ENCODE peak calls at places on chromosome 20, in eight cellular contexts. P is DND-41; I is OCI-LY7; U is RWPE2; L is CD8-positive, alpha-beta T cell; E is right lobe of liver; V is lower lobe of right lung; A is Caco-2. M is an unnamed sample.

GRCh38 chr20:22333885-22334545 is 250.4 kb downstream of the FOXA2 start:
- DNase-seq in P (peak; percentile 72), I (peak; percentile 66), U (no peak), L (no peak), E (no peak), V (peak; percentile 54), A (peak; percentile 78), M (no peak)

GRCh38 chr20:31664696-31665354 is 27.1 kb downstream of the COX4I2 start:
- DNase-seq in P (no peak), I (no peak), U (peak; percentile 71), L (no peak), E (peak; percentile 66), V (no peak), A (no peak), M (no peak)

GRCh38 chr20:13922241-13922640 is 68.2 kb downstream of the SEL1L2 start:
- DNase-seq in P (no peak), I (no peak), U (no peak), L (no peak), E (no peak), V (no peak), A (no peak), M (no peak)

GRCh38 chr20:8431538-8432434 is 299.7 kb downstream of the PLCB1 start:
- DNase-seq in P (no peak), I (no peak), U (no peak), L (no peak), E (peak; percentile 51), V (no peak), A (no peak), M (no peak)

GRCh38 chr20:16175322-16175721 is 397.9 kb downstream of the KIF16B start:
- DNase-seq in P (no peak), I (no peak), U (no peak), L (no peak), E (no peak), V (no peak), A (no peak), M (no peak)

GRCh38 chr20:47274449-47275108 is 81.9 kb downstream of the ZMYND8 start:
- DNase-seq in P (no peak), I (no peak), U (no peak), L (no peak), E (no peak), V (no peak), A (no peak), M (no peak)

GRCh38 chr20:46811328-46812084 is 83.1 kb upstream of the EYA2 start:
- DNase-seq in P (no peak), I (no peak), U (no peak), L (no peak), E (no peak), V (no peak), A (no peak), M (no peak)

GRCh38 chr20:3423126-3423525 is 15.7 kb upstream of the DNAAF9 start:
- DNase-seq in P (no peak), I (no peak), U (no peak), L (no peak), E (no peak), V (no peak), A (no peak), M (no peak)

GRCh38 chr20:63378626-63379025 is 17.5 kb upstream of the CHRNA4 start:
- DNase-seq in P (peak; percentile 21), I (no peak), U (no peak), L (no peak), E (no peak), V (no peak), A (peak; percentile 61), M (no peak)

GRCh38 chr20:18057994-18058349 is 256 bp upstream of the OVOL2 start:
- DNase-seq in P (no peak), I (no peak), U (no peak), L (no peak), E (no peak), V (peak; percentile 54), A (no peak), M (no peak)

GRCh38 chr20:17910828-17911294 is 57.7 kb downstream of the SNX5 start:
- DNase-seq in P (no peak), I (no peak), U (no peak), L (no peak), E (no peak), V (no peak), A (no peak), M (no peak)

GRCh38 chr20:60254901-60255411 is 296.7 kb downstream of the CDH26 start:
- DNase-seq in P (no peak), I (no peak), U (peak; percentile 87), L (no peak), E (no peak), V (no peak), A (no peak), M (no peak)

GRCh38 chr20:45944151-45944964 is 9.9 kb downstream of the PCIF1 start:
- DNase-seq in P (no peak), I (no peak), U (no peak), L (no peak), E (no peak), V (no peak), A (no peak), M (no peak)

DNA sequence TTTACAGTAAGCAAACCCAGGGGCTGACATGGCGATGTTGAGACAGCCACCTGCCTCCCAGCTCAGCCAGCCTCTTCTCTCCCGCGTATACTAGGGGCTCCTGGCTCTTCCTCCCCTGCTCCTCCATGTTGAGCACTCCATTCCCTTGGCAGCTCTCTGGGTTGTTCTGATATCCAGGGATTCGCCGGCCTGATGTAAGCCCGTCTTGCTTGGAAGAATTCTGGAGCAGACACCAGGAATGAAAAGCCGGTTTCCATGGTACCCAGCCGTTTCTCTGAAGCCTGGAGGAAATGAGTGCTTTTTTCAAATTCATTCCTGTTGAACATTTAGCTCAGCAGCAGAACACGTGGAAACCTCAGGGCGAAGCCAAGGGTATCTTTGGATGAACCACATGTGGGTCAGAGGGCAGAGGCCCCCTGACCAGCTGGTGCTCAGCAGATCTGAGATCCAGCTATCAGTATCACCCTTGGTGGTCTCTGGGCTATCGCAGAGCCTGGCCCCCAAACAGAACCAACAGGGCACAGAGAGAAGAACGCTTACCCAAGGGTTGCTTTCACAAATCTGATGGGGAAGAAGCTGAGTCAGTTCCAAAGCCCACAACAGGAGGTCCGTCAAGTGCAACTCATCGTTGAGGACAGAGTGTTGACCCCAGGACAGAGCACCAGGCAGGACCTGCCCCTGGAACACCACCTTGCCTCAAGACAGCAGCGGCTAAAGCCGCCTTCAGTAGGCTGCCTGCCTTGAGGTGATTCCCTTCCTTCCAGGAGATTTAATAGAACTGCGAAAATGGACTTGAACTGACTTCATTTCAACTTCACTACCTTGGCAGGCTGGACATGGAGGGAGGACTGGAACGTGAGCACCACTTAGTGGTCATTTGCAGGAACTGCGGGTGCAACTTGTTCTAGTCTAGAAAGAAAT is 96.1 kb upstream of the RIN2 start:
- DNase-seq in P (peak; percentile 62), I (peak; percentile 63), U (no peak), L (no peak), E (no peak), V (peak; percentile 51), A (peak; percentile 72), M (peak; percentile 19)
- TF ChIP-seq CTCF in P (peak; percentile 99), I (peak; percentile 95), U (peak; percentile 99), L (peak; percentile 92), E (peak; percentile 97), V (peak; percentile 96), A (peak; percentile 94), M (peak; percentile 98)

DNA sequence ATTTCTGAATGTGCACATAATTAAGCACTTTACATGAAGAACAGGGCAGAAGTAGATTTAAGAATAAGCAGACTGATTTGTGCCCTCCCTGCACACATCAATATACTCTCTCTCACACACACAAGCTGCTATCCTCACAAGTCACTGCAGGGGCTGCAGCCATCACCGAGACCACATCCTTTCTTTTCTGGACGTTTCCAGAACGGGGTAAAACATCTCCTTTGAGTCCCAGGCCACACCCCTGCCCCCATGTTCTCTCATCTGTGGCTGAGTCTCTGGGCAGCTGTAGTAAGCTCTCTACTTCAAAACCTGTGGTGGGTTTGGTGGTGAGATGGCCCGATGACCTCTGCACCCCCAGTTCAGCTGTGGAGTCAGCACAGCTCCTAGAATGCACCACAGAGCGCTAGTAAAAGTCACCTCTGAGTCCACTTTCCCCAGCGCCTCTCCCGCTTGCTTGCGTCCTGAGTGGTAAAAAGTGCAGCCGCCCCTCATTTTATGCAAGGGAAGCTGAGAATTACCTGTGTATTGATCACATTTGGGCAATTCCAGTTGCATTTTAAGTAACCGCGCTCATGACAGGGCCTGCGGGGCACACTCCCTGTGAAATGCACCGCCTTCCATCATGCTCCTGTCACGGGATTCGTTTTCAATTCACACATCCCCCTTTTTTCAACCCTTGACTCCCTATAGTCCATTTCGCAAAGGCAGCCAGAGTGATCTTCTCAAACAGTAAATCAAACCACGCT is 115.5 kb downstream of the NFATC2 start:
- DNase-seq in P (no peak), I (peak; percentile 42), U (no peak), L (no peak), E (no peak), V (no peak), A (no peak), M (no peak)
- H3K4me1 ChIP-seq in P (no peaks in the 10 kb centered on the region), I (peaks cover 38% of the 10 kb centered on the region), U (no peaks in the 10 kb centered on the region), L (peaks cover 32% of the 10 kb centered on the region), E (peaks cover 36% of the 10 kb centered on the region), V (peaks cover 18% of the 10 kb centered on the region), A (peaks cover 46% of the 10 kb centered on the region), M (peaks cover 11% of the 10 kb centered on the region)

GRCh38 chr20:38151455-38151854 is 13.6 kb downstream of the TGM2 start:
- DNase-seq in P (no peak), I (no peak), U (no peak), L (no peak), E (peak; percentile 16), V (peak; percentile 1), A (no peak), M (no peak)
- H3K36me3 ChIP-seq in P (no peaks in the 10 kb centered on the region), I (no peaks in the 10 kb centered on the region), U (peaks cover 25% of the 10 kb centered on the region), L (no peaks in the 10 kb centered on the region), E (peaks cover 54% of the 10 kb centered on the region), V (peaks cover 82% of the 10 kb centered on the region), A (no peaks in the 10 kb centered on the region), M (peaks cover 60% of the 10 kb centered on the region)

DNA sequence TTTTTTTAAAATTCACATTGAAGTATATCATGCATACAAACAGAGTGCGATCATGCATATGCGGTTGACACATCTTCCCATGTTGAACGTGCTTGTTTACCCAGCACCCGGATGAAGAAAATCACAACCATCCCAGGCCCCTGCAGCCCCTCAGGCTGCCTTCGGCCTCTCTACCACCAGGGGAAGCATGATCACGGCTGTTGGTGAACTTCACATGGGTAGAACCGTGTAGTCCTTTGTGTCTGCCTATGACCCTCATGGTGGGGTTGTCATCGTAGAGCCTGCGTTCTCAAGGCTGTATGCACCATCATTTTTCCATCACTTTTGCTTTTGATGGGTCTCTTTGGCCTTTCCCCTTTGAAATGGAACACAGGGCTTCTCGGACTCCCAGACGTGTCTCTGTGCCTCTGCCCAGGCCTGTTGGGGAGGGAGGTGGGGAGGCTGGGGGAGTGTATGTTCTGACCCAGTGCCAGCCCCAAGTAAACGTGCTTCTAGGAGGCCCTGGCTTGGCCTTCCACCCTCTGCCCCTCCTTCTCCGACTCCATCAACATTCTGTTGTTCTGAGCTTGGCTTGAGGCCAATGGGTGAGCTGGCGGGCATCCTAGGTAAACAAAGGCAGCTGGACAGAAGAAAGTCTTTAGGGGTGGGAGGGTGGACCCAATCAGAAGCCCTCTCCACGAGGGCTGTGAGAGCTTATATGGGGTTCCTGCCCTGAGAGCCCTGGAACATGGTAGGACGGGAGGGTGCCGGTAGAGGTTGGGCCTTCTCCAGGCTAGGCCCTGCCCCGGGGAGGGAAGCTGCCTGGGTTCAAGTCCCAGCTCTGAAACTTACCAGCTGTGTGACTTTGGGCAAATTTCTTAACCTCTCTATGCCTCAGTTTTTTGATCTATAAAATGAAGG is 39.7 kb downstream of the TGM2 start:
- DNase-seq in P (no peak), I (no peak), U (peak; percentile 93), L (no peak), E (peak; percentile 90), V (peak; percentile 74), A (no peak), M (peak; percentile 86)
- TF ChIP-seq CTCF in P (no peak), I (no peak), U (no peak), L (no peak), E (no peak), V (peak; percentile 18), A (no peak), M (peak; percentile 34)

GRCh38 chr20:49692941-49693340 is 20.7 kb downstream of the B4GALT5 start:
- DNase-seq in P (no peak), I (no peak), U (no peak), L (no peak), E (no peak), V (no peak), A (no peak), M (no peak)
- H3K4me1 ChIP-seq in P (no peaks in the 10 kb centered on the region), I (peaks cover 70% of the 10 kb centered on the region), U (peaks cover 76% of the 10 kb centered on the region), L (no peaks in the 10 kb centered on the region), E (peaks cover 45% of the 10 kb centered on the region), V (peaks cover 63% of the 10 kb centered on the region), A (peaks cover 62% of the 10 kb centered on the region), M (peaks cover 21% of the 10 kb centered on the region)

M was measured in thoracic aorta.